ENCODE peak calls at places on chromosomes 11 and 22, in seven cellular contexts. J is pancreas; B is CD8-positive, alpha-beta memory T cell; U is suprapubic skin; Z is tibial artery; I is left lung; D is right lobe of liver. A is an unnamed sample.

GRCh38 chr11:75468534-75469340 is 35.7 kb upstream of the KLHL35 start:
- DNase-seq in B (no peak), U (no peak), D (peak; percentile 55), J (no peak), Z (no peak), I (no peak), A (peak; percentile 83)

GRCh38 chr22:41289681-41290080 is 3.7 kb upstream of the RANGAP1 start:
- DNase-seq in J (no peak), B (no peak), D (no peak), U (no peak), I (no peak), Z (no peak), A (no peak)

GRCh38 chr22:47548953-47549740 is 786.7 kb downstream of the TBC1D22A start:
- DNase-seq in J (no peak), I (no peak), U (no peak), D (no peak), Z (no peak), B (no peak), A (peak; percentile 47)

GRCh38 chr22:43510226-43511070 is 98.6 kb downstream of the MPPED1 start:
- DNase-seq in Z (no peak), B (no peak), U (no peak), D (peak; percentile 38), J (no peak), I (no peak), A (peak; percentile 49)

GRCh38 chr11:67287355-67288197 is 1.5 kb upstream of the ANKRD13D start:
- DNase-seq in J (no peak), Z (no peak), I (peak; percentile 37), B (no peak), U (no peak), D (peak; percentile 51), A (peak; percentile 66)

GRCh38 chr11:58567889-58568512 is 7.7 kb downstream of the LPXN start:
- DNase-seq in D (no peak), Z (no peak), I (no peak), U (peak; percentile 66), B (peak; percentile 83), J (peak; percentile 67), A (no peak)

GRCh38 chr11:130801287-130802146 is 114.8 kb downstream of the SNX19 start:
- DNase-seq in B (no peak), D (no peak), U (no peak), Z (no peak), I (no peak), J (no peak), A (no peak)

GRCh38 chr22:49199224-49199623 is 628.4 kb downstream of the BRD1 start:
- DNase-seq in J (peak; percentile 17), U (peak; percentile 25), D (peak; percentile 40), Z (peak; percentile 32), I (peak; percentile 16), B (no peak), A (peak; percentile 33)

GRCh38 chr11:36278531-36279245 is 10.5 kb downstream of the COMMD9 start:
- DNase-seq in J (no peak), D (no peak), U (no peak), B (no peak), I (no peak), Z (no peak), A (no peak)

GRCh38 chr11:118834428-118835028 is 43.6 kb upstream of the DDX6 start:
- DNase-seq in J (no peak), U (no peak), I (no peak), D (no peak), Z (no peak), B (no peak), A (no peak)

GRCh38 chr11:119551726-119552510 is 128.9 kb upstream of the THY1 start:
- DNase-seq in J (no peak), B (no peak), U (no peak), Z (no peak), D (no peak), I (no peak), A (no peak)

GRCh38 chr22:46673205-46673604 is 53.0 kb downstream of the GRAMD4 start:
- DNase-seq in J (no peak), I (no peak), B (no peak), U (no peak), Z (no peak), D (no peak), A (no peak)

GRCh38 chr22:18122254-18122554 is 11.6 kb downstream of the TUBA8 start:
- DNase-seq in U (no peak), I (no peak), D (no peak), Z (no peak), J (no peak), B (no peak), A (no peak)

GRCh38 chr22:47000256-47000655 is 237.8 kb downstream of the TBC1D22A start:
- DNase-seq in B (no peak), I (no peak), D (no peak), Z (no peak), J (no peak), U (peak; percentile 5), A (no peak)

DNA sequence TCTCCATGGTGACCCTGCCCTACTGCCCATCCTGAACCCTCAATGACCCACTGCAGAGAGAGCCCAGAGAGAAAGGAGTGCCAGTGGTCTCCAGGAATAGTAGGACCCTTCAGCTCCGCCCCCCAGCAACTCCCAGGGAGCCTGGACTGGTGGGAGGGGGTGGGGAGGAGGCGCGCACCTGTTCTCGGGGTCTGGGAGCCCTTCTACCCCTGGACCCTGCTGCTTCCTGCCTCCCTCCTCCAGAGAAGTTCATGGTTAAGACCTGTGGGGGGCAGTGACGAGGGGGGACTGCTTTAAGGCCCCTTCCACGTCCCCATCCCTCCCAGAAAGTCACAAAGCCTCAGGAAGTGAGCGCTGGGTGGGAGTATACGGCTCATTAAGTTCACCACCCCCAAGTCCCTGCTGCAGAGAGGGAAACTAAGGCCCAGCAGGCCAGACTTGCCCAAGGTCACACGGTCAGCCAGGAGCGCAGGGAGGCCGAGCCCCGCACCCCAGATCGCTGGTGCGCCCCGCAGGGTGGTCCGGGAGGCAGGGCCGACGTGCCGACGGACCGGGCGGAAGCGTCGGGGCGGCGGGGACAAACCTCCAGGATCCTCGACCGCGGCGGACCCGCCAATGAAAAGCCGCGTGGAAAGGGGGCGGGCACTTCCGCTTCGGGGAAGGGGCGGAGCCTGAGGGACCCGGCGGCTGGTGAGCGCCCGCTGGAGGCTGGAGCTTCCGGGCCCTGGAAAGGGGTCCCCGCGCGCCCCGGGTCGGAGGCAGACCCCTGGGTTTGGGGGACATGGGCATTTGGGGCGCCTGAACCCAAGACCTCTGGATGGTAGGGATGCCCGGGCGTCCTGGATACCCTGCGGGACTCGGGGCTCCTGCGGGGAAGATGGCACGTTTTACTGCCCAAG is at the start of the genes NUDT22 and TRPT1:
- DNase-seq in U (peak; percentile 96), Z (peak; percentile 96), I (peak; percentile 91), D (peak; percentile 92), J (peak; percentile 97), B (peak; percentile 93), A (peak; percentile 97)
- H3K36me3 ChIP-seq in U (no peaks in the 10 kb centered on the region), Z (peaks cover 8% of the 10 kb centered on the region), I (no peaks in the 10 kb centered on the region), D (no peaks in the 10 kb centered on the region), J (no peaks in the 10 kb centered on the region), B (peaks cover 9% of the 10 kb centered on the region), A (no peaks in the 10 kb centered on the region)

GRCh38 chr11:2464451-2465165 is 19.8 kb downstream of the KCNQ1 start:
- DNase-seq in I (no peak), U (no peak), J (no peak), B (no peak), D (no peak), Z (peak; percentile 25), A (no peak)
- H3K27ac ChIP-seq in I (no peak overlapping the region), U (no peak overlapping the region), J (peak overlapping the region; percentile 96), B (no peak overlapping the region), D (no peak overlapping the region), Z (no peak overlapping the region), A (peak overlapping the region; percentile 91)

GRCh38 chr11:16814410-16815046 is 76.1 kb downstream of the C11orf58 start:
- DNase-seq in U (peak; percentile 58), Z (peak; percentile 61), I (no peak), B (no peak), D (no peak), J (no peak), A (no peak)

GRCh38 chr11:16815047-16815767 is 76.8 kb downstream of the C11orf58 start:
- DNase-seq in Z (peak; percentile 78), U (peak; percentile 83), J (peak; percentile 74), B (no peak), D (peak; percentile 87), I (peak; percentile 79), A (no peak)

GRCh38 chr11:16818284-16818683 is 79.8 kb downstream of the C11orf58 start:
- DNase-seq in U (peak; percentile 11), Z (peak; percentile 21), D (no peak), B (no peak), J (no peak), I (no peak), A (no peak)

GRCh38 chr11:16817321-16817720 is 78.9 kb downstream of the C11orf58 start:
- DNase-seq in D (no peak), J (no peak), Z (peak; percentile 13), U (no peak), B (no peak), I (no peak), A (no peak)

GRCh38 chr11:16816358-16817270 is 78.2 kb downstream of the C11orf58 start:
- DNase-seq in I (no peak), Z (peak; percentile 60), J (no peak), D (peak; percentile 51), B (no peak), U (no peak), A (peak; percentile 75)
- H3K36me3 ChIP-seq in I (no peaks in the 10 kb centered on the region), Z (peaks cover 41% of the 10 kb centered on the region), J (no peaks in the 10 kb centered on the region), D (no peaks in the 10 kb centered on the region), B (no peaks in the 10 kb centered on the region), U (peaks cover 7% of the 10 kb centered on the region), A (peaks cover 43% of the 10 kb centered on the region)

GRCh38 chr11:102453921-102454320 is 1.4 kb upstream of the TMEM123 start:
- DNase-seq in B (no peak), D (no peak), I (no peak), U (no peak), J (no peak), Z (no peak), A (no peak)
- H3K27ac ChIP-seq in B (no peak overlapping the region), D (peak overlapping the region; percentile 96), I (no peak overlapping the region), U (peak overlapping the region; percentile 97), J (no peak overlapping the region), Z (no peak overlapping the region), A (no peak overlapping the region)

DNA sequence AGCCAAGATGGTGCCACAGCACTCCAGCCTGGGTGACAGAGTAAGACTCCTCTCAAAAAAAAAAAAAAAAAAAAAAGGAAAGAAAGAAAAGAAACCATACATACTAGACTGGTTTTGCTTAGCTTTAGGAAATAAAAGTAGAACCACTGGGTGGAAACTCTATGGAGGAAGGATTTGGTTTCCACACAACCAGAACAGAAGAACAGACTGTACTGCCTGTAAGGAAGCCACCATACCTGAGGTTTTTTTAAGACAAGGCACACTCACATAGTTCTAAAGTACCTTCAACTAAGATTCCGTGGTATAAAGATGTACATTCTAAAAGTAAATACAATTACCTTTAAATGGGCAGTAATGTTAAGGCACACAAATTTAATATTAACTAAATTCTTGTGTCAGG is 58.6 kb downstream of the NUP98 start:
- DNase-seq in J (no peak), B (no peak), I (no peak), Z (no peak), U (no peak), D (no peak), A (no peak)
- H3K36me3 ChIP-seq in J (no peaks in the 10 kb centered on the region), B (peaks cover 35% of the 10 kb centered on the region), I (no peaks in the 10 kb centered on the region), Z (peaks cover 82% of the 10 kb centered on the region), U (peaks cover 76% of the 10 kb centered on the region), D (no peaks in the 10 kb centered on the region), A (peaks cover 24% of the 10 kb centered on the region)